ENCODE peak calls at places on chromosomes 12 and 14, in eight cellular contexts. L is WTC11; U is NCI-H1048; T is natural killer cell treated with Interleukin-12 subunit alpha and Interleukin-12 subunit beta and Interleukin-15 and Interleukin-18, amount 100 ng/mL, for 72 hours; V is GM13976; Q is choroid plexus epithelial cell; I is brain microvascular endothelial cell; D is endodermal cell. B is an unnamed sample.

GRCh38 chr12:91687052-91688017 is 458.3 kb downstream of the BTG1 start:
- DNase-seq in L (no peak), U (no peak), T (no peak), V (no peak), Q (peak; percentile 9), I (peak; percentile 39), D (no peak), B (no peak)

GRCh38 chr14:103514596-103515421 is 7.8 kb downstream of the CKB start:
- DNase-seq in L (no peak), U (no peak), T (peak; percentile 40), V (no peak), Q (no peak), I (no peak), D (peak; percentile 44), B (no peak)

GRCh38 chr14:83520837-83521236 is 1987.2 kb upstream of the SEL1L start:
- DNase-seq in L (no peak), U (no peak), T (no peak), V (no peak), Q (peak; percentile 55), I (peak; percentile 18), D (no peak), B (no peak)

GRCh38 chr12:102501773-102502172 is 21.4 kb upstream of the IGF1 start:
- DNase-seq in L (no peak), U (no peak), T (no peak), V (no peak), Q (no peak), I (no peak), D (no peak), B (no peak)

GRCh38 chr14:49945448-49946319 is 52.8 kb downstream of the ARF6 start:
- DNase-seq in L (no peak), U (no peak), T (no peak), V (no peak), Q (no peak), I (no peak), D (no peak), B (no peak)

GRCh38 chr14:72706485-72706884 is 187.4 kb downstream of the DPF3 start:
- DNase-seq in L (no peak), U (no peak), T (no peak), V (no peak), Q (no peak), I (no peak), D (no peak), B (no peak)

GRCh38 chr12:1779783-1780182 is 40.6 kb upstream of the LRTM2 start:
- DNase-seq in L (no peak), U (no peak), T (no peak), V (no peak), Q (peak; percentile 93), I (peak; percentile 69), D (no peak), B (no peak)

GRCh38 chr14:60805881-60806569 is 71.5 kb downstream of the MNAT1 start:
- DNase-seq in L (no peak), U (no peak), T (no peak), V (no peak), Q (peak; percentile 57), I (peak; percentile 55), D (no peak), B (peak; percentile 11)

GRCh38 chr12:68497702-68498101 is 113.0 kb upstream of the RAP1B start:
- DNase-seq in L (no peak), U (no peak), T (peak; percentile 70), V (no peak), Q (peak; percentile 96), I (peak; percentile 72), D (no peak), B (no peak)

GRCh38 chr12:104823985-104824441 is 134.1 kb downstream of the SLC41A2 start:
- DNase-seq in L (no peak), U (no peak), T (no peak), V (no peak), Q (no peak), I (no peak), D (no peak), B (no peak)

GRCh38 chr14:23406244-23406643 is 1.8 kb downstream of the MYH6 start:
- DNase-seq in L (no peak), U (no peak), T (no peak), V (no peak), Q (no peak), I (no peak), D (no peak), B (no peak)

GRCh38 chr12:75954076-75954475 is 77.5 kb downstream of the PHLDA1 start:
- DNase-seq in L (no peak), U (no peak), T (no peak), V (no peak), Q (peak; percentile 96), I (peak; percentile 94), D (no peak), B (peak; percentile 86)

GRCh38 chr12:82635263-82635662 is 51.4 kb upstream of the TMTC2 start:
- DNase-seq in L (no peak), U (no peak), T (no peak), V (no peak), Q (no peak), I (no peak), D (no peak), B (no peak)

GRCh38 chr14:89921896-89922548 is 32.5 kb downstream of the EFCAB11 start:
- DNase-seq in L (no peak), U (no peak), T (no peak), V (no peak), Q (peak; percentile 93), I (peak; percentile 97), D (no peak), B (peak; percentile 60)

GRCh38 chr14:70188292-70188607 is 501 bp downstream of the SLC8A3 start:
- DNase-seq in L (no peak), U (no peak), T (no peak), V (no peak), Q (peak; percentile 7), I (no peak), D (no peak), B (no peak)